ENCODE peak calls at places on chromosomes 16 and 17, in four cellular contexts. Z, E, V and C are unnamed samples.

GRCh38 chr16:67936876-67937605 is 391 bp upstream of the PSMB10 start:
- DNase-seq in Z (peak), E (peak), V (peak), C (no peak)

GRCh38 chr17:48228720-48229119 is 121.2 kb downstream of the SNX11 start:
- DNase-seq in Z (no peak), E (no peak), V (no peak), C (no peak)

GRCh38 chr17:29155235-29155965 is 24.8 kb downstream of the MYO18A start:
- DNase-seq in Z (peak), E (peak), V (no peak), C (peak)

GRCh38 chr16:66483689-66484452 is 56.8 kb downstream of the BEAN1 start:
- DNase-seq in Z (peak), E (peak), V (peak), C (peak)

GRCh38 chr17:17073006-17073626 is 30.9 kb downstream of the MPRIP start:
- DNase-seq in Z (no peak), E (peak), V (no peak), C (no peak)

GRCh38 chr17:40315206-40315605 is 6.2 kb downstream of the RARA start:
- DNase-seq in Z (no peak), E (no peak), V (no peak), C (no peak)

GRCh38 chr16:81497690-81498089 is 53.1 kb downstream of the CMIP start:
- DNase-seq in Z (no peak), E (peak), V (no peak), C (no peak)

GRCh38 chr17:1957037-1957436 is 68.1 kb downstream of the RTN4RL1 start:
- DNase-seq in Z (no peak), E (no peak), V (no peak), C (no peak)

GRCh38 chr16:21638573-21638975 is 13.8 kb downstream of the IGSF6 start:
- DNase-seq in Z (no peak), E (no peak), V (no peak), C (no peak)

GRCh38 chr16:86261379-86261778 is 248.9 kb upstream of the FOXF1 start:
- DNase-seq in Z (no peak), E (no peak), V (no peak), C (no peak)

GRCh38 chr17:3804503-3804931 is 3.5 kb upstream of the ITGAE start:
- DNase-seq in Z (no peak), E (no peak), V (no peak), C (no peak)

GRCh38 chr17:31497431-31497830 is 106.0 kb downstream of the RAB11FIP4 start:
- DNase-seq in Z (no peak), E (no peak), V (no peak), C (no peak)

GRCh38 chr17:2013994-2014317 is 11.2 kb downstream of the RTN4RL1 start:
- DNase-seq in Z (no peak), E (no peak), V (no peak), C (no peak)

GRCh38 chr17:32876414-32877163 is at the start of gene MYO1D:
- DNase-seq in Z (peak), E (peak), V (peak), C (peak)

GRCh38 chr17:63945851-63946439 is 13.8 kb upstream of the CD79B start:
- DNase-seq in Z (no peak), E (no peak), V (no peak), C (no peak)

GRCh38 chr17:64174686-64175456 is 44.9 kb upstream of the ERN1 start:
- DNase-seq in Z (peak), E (no peak), V (no peak), C (peak)

GRCh38 chr16:11966173-11966572 is 1.2 kb downstream of the TNFRSF17 start:
- DNase-seq in Z (no peak), E (no peak), V (no peak), C (no peak)

GRCh38 chr17:77834170-77835115 is 124.1 kb upstream of the TNRC6C start:
- DNase-seq in Z (peak), E (peak), V (peak), C (peak)

GRCh38 chr16:31471875-31472558 is at the start of gene TGFB1I1:
- DNase-seq in Z (peak), E (peak), V (no peak), C (no peak)

GRCh38 chr17:59406808-59407381 is 75.4 kb downstream of the YPEL2 start:
- DNase-seq in Z (no peak), E (no peak), V (no peak), C (no peak)

GRCh38 chr17:61139219-61139618 is 260.4 kb upstream of the TBX2 start:
- DNase-seq in Z (peak), E (no peak), V (peak), C (no peak)

GRCh38 chr17:47703191-47703591 is 9.2 kb downstream of the TBKBP1 start:
- DNase-seq in Z (no peak), E (no peak), V (no peak), C (no peak)

GRCh38 chr17:10151667-10152496 is 46.5 kb downstream of the GAS7 start:
- DNase-seq in Z (peak), E (no peak), V (no peak), C (peak)